ENCODE peak calls at places on chromosomes 16 and 17, in seven cellular contexts. G is GM12878, X is HCT116, T is A549, R is Panc1, P is K562, Y is GM23338. O is an unnamed sample.

GRCh38 chr16:72847187-72848044 is 200.5 kb downstream of the ZFHX3 start:
- DNase-seq in G (no peak), X (no peak), T (peak; percentile 63), R (no peak), P (peak; percentile 30), Y (peak; percentile 73), O (no peak)

GRCh38 chr17:1001640-1002411 is 4.9 kb downstream of the TIMM22 start:
- DNase-seq in G (no peak), X (no peak), T (no peak), R (no peak), P (no peak), Y (no peak), O (no peak)

GRCh38 chr16:81175325-81175891 is 63.1 kb upstream of the BCO1 start:
- DNase-seq in G (no peak), X (no peak), T (peak; percentile 73), R (no peak), P (no peak), Y (no peak), O (no peak)

GRCh38 chr17:3024346-3024745 is 39.1 kb downstream of the OR1D5 start:
- DNase-seq in G (no peak), X (no peak), T (no peak), R (no peak), P (no peak), Y (no peak), O (no peak)

GRCh38 chr16:2043980-2044451 is 3.6 kb downstream of the NTHL1 start:
- DNase-seq in G (no peak), X (no peak), T (no peak), R (no peak), P (no peak), Y (no peak), O (no peak)

GRCh38 chr16:21279501-21279900 is 1.4 kb upstream of the CRYM start:
- DNase-seq in G (no peak), X (no peak), T (no peak), R (no peak), P (no peak), Y (no peak), O (no peak)

GRCh38 chr16:14486520-14487303 is 143.3 kb downstream of the PARN start:
- DNase-seq in G (no peak), X (peak; percentile 57), T (peak; percentile 94), R (no peak), P (peak; percentile 84), Y (peak; percentile 46), O (no peak)

GRCh38 chr16:85963746-85964370 is 64.9 kb downstream of the IRF8 start:
- DNase-seq in G (no peak), X (no peak), T (no peak), R (no peak), P (no peak), Y (no peak), O (no peak)

GRCh38 chr17:63588797-63589196 is 11.9 kb upstream of the TACO1 start:
- DNase-seq in G (no peak), X (no peak), T (no peak), R (no peak), P (no peak), Y (no peak), O (no peak)

GRCh38 chr17:71349908-71350600 is 770.8 kb upstream of the SOX9 start:
- DNase-seq in G (no peak), X (no peak), T (no peak), R (no peak), P (no peak), Y (no peak), O (no peak)

GRCh38 chr17:59331929-59332889 is 754 bp downstream of the YPEL2 start:
- DNase-seq in G (no peak), X (no peak), T (no peak), R (no peak), P (no peak), Y (peak; percentile 52), O (no peak)

GRCh38 chr16:48203974-48204824 is 39.9 kb upstream of the LONP2 start:
- DNase-seq in G (no peak), X (no peak), T (no peak), R (no peak), P (no peak), Y (no peak), O (no peak)

GRCh38 chr16:26666486-26666885 is 400.2 kb upstream of the C16orf82 start:
- DNase-seq in G (no peak), X (no peak), T (no peak), R (no peak), P (no peak), Y (no peak), O (no peak)

GRCh38 chr16:81626181-81626674 is 152.9 kb upstream of the PLCG2 start:
- DNase-seq in G (no peak), X (no peak), T (no peak), R (no peak), P (no peak), Y (no peak), O (no peak)

GRCh38 chr17:4856271-4856936 is 23.3 kb downstream of the MINK1 start:
- DNase-seq in G (no peak), X (no peak), T (no peak), R (no peak), P (peak; percentile 15), Y (no peak), O (no peak)

GRCh38 chr16:3038896-3039295 is 2.2 kb upstream of the BICDL2 start:
- DNase-seq in G (no peak), X (no peak), T (no peak), R (no peak), P (no peak), Y (no peak), O (no peak)

GRCh38 chr17:18368948-18369347 is 5.6 kb upstream of the SHMT1 start:
- DNase-seq in G (no peak), X (no peak), T (no peak), R (no peak), P (no peak), Y (no peak), O (no peak)

GRCh38 chr16:89918453-89919347 is at the start of gene MC1R:
- DNase-seq in G (no peak), X (peak; percentile 26), T (peak; percentile 51), R (no peak), P (peak; percentile 80), Y (peak; percentile 71), O (no peak)

GRCh38 chr17:71033336-71033735 is 864.0 kb downstream of the KCNJ2 start:
- DNase-seq in G (no peak), X (no peak), T (no peak), R (no peak), P (no peak), Y (peak; percentile 67), O (no peak)

GRCh38 chr17:27456681-27457404 is 595 bp downstream of the KSR1 start:
- DNase-seq in G (no peak), X (no peak), T (no peak), R (no peak), P (no peak), Y (peak; percentile 38), O (peak; percentile 10)

GRCh38 chr17:78324391-78325075 is 35.3 kb downstream of the SOCS3 start:
- DNase-seq in G (no peak), X (no peak), T (no peak), R (no peak), P (no peak), Y (peak; percentile 71), O (peak; percentile 79)

GRCh38 chr17:71941920-71942319 is 178.9 kb upstream of the SOX9 start:
- DNase-seq in G (no peak), X (no peak), T (no peak), R (no peak), P (no peak), Y (no peak), O (no peak)

GRCh38 chr17:12789075-12789975 is at the start of gene ARHGAP44:
- DNase-seq in G (no peak), X (peak; percentile 46), T (peak; percentile 64), R (no peak), P (peak; percentile 41), Y (peak; percentile 89), O (peak; percentile 12)

GRCh38 chr17:78176548-78177025 is 8.2 kb downstream of the SYNGR2 start:
- DNase-seq in G (no peak), X (no peak), T (peak; percentile 86), R (no peak), P (peak; percentile 78), Y (peak; percentile 86), O (no peak)

GRCh38 chr17:28372945-28373274 is 1.4 kb downstream of the SARM1 start:
- DNase-seq in G (no peak), X (no peak), T (no peak), R (no peak), P (no peak), Y (no peak), O (no peak)

GRCh38 chr17:81870155-81870977 is 771 bp downstream of the ARHGDIA start:
- DNase-seq in G (no peak), X (no peak), T (no peak), R (no peak), P (peak; percentile 36), Y (peak; percentile 56), O (peak; percentile 39)

GRCh38 chr17:43645450-43645764 is 16.3 kb downstream of the MEOX1 start:
- DNase-seq in G (no peak), X (no peak), T (no peak), R (no peak), P (no peak), Y (peak; percentile 53), O (no peak)

GRCh38 chr17:83057397-83057761 is 22.0 kb upstream of the METRNL start:
- DNase-seq in G (no peak), X (no peak), T (no peak), R (no peak), P (no peak), Y (no peak), O (no peak)

GRCh38 chr17:78923660-78924453 is 1.3 kb downstream of the TIMP2 start:
- DNase-seq in G (no peak), X (peak; percentile 69), T (peak; percentile 93), R (no peak), P (peak; percentile 42), Y (peak; percentile 76), O (no peak)

GRCh38 chr16:50574852-50575251 is 26.7 kb downstream of the NKD1 start:
- DNase-seq in G (no peak), X (no peak), T (no peak), R (no peak), P (no peak), Y (no peak), O (no peak)
- H3K27ac ChIP-seq in G (no peak overlapping the region), X (no peak overlapping the region), T (no peak overlapping the region), R (no peak overlapping the region), P (no peak overlapping the region), Y (no peak overlapping the region), O (no peak overlapping the region)

GRCh38 chr17:55722742-55723487 is at the start of gene TMEM100:
- DNase-seq in G (no peak), X (no peak), T (no peak), R (no peak), P (peak; percentile 15), Y (peak; percentile 26), O (no peak)
- H3K4me3 ChIP-seq in G (no peak within 1 kb of the TSS), X (no peak within 1 kb of the TSS), T (no peak within 1 kb of the TSS), R (peak within 1 kb of the TSS; percentile 29), P (peak within 1 kb of the TSS; percentile 5), Y (peak within 1 kb of the TSS; percentile 42), O (no peak within 1 kb of the TSS)

GRCh38 chr16:4407543-4408322 is 8.7 kb downstream of the CORO7 start:
- DNase-seq in G (no peak), X (no peak), T (no peak), R (no peak), P (no peak), Y (no peak), O (no peak)
- TF ChIP-seq REST in G (no peak), X (no peak), T (no peak), R (no peak), P (no peak), Y (no peak), O (no peak)

DNA sequence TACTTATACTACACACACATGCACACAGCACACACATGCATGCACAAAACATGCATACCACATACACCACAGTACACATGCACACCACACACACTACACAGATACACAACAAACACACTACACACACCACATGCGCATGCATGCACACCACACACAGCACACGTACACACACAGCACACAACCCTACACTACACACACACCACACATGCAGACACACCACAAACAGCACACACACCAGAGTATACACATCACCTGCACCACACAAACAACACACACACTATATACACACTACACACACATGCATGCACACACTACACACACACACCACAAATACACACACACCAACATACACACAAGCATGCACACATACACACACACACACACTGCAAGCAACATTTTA is 166.8 kb downstream of the AHSP start:
- DNase-seq in G (no peak), X (no peak), T (no peak), R (no peak), P (no peak), Y (no peak), O (no peak)
- H3K27ac ChIP-seq in G (no peak overlapping the region), X (no peak overlapping the region), T (no peak overlapping the region), R (no peak overlapping the region), P (no peak overlapping the region), Y (no peak overlapping the region), O (no peak overlapping the region)

O was measured in HL-60.